ENCODE peak calls at places on chromosome X, in five cellular contexts. V is IMR-90, C is SK-N-SH, Y is K562, S is A549. O is an unnamed sample.
A peak's percentile ranks its signal among the peaks of the same experiment; 100 is the strongest.

GRCh38 chrX:9379697-9380551 is 84.9 kb upstream of the TBL1X start:
- DNase-seq in C (no peak), V (peak; percentile 61), S (peak; percentile 75), Y (no peak), O (no peak)

GRCh38 chrX:133053854-133054565 is 42.9 kb downstream of the USP26 start:
- DNase-seq in Y (no peak), C (no peak), S (no peak), V (no peak), O (no peak)

GRCh38 chrX:154409222-154409871 is at the start of gene DNASE1L1:
- DNase-seq in S (peak; percentile 91), Y (peak; percentile 83), C (no peak), V (peak; percentile 87), O (no peak)

GRCh38 chrX:41043950-41044349 is 41.3 kb upstream of the USP9X start:
- DNase-seq in S (no peak), Y (no peak), V (peak; percentile 84), C (no peak), O (no peak)

GRCh38 chrX:97398030-97398551 is 514.4 kb downstream of the RPA4 start:
- DNase-seq in C (no peak), S (no peak), Y (no peak), V (peak; percentile 30), O (peak; percentile 55)

GRCh38 chrX:132216806-132217202 is 2.4 kb downstream of the RAP2C start:
- DNase-seq in V (peak; percentile 43), C (no peak), S (peak; percentile 6), Y (no peak), O (no peak)

GRCh38 chrX:53312946-53313745 is 31.8 kb upstream of the IQSEC2 start:
- DNase-seq in V (peak; percentile 81), S (peak; percentile 47), C (peak; percentile 76), Y (peak; percentile 60), O (peak; percentile 17)

GRCh38 chrX:107673933-107674479 is 45.7 kb downstream of the PRPS1 start:
- DNase-seq in S (no peak), V (no peak), Y (peak; percentile 50), C (no peak), O (peak; percentile 79)

GRCh38 chrX:1244164-1245076 is 24.2 kb upstream of the CSF2RA start:
- DNase-seq in C (no peak), Y (no peak), V (no peak), S (peak; percentile 56), O (no peak)

GRCh38 chrX:554271-554670 is 76.3 kb upstream of the SHOX start:
- DNase-seq in C (no peak), S (no peak), V (no peak), Y (no peak), O (no peak)

GRCh38 chrX:154401918-154402621 is 3.9 kb downstream of the RPL10 start:
- DNase-seq in Y (no peak), S (no peak), C (no peak), V (peak; percentile 33), O (no peak)

GRCh38 chrX:138745215-138745614 is 33.7 kb upstream of the FGF13 start:
- DNase-seq in S (peak; percentile 40), C (peak; percentile 14), V (peak; percentile 60), Y (peak; percentile 34), O (peak; percentile 8)

GRCh38 chrX:113741744-113742143 is 842.1 kb upstream of the HTR2C start:
- DNase-seq in C (peak; percentile 15), S (peak; percentile 10), V (no peak), Y (no peak), O (no peak)

DNA sequence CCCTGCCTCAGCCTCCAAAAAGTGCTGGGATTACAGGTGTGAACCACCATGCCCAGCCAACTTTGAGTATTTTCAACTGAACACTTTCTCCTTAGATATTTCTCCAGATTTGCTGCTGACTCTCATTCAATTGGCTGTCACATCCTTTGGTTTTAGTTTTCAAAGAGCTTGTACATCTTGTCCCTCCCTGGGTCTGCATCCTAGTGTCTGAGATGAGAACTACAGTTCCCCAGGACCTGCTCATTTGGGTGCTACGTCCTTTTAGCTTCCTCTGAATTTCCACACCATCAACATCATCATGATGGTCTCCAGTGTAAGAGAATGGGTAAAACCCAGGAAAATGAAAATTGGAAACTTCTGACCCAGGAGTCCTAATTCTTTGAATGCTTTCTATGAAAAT is 312.9 kb downstream of the NLGN4X start:
- DNase-seq in V (no peak), C (no peak), Y (no peak), S (no peak), O (no peak)
- TF ChIP-seq SMC3 in V (no peak), C (no peak), Y (no peak), S (no peak), O (no peak)

DNA sequence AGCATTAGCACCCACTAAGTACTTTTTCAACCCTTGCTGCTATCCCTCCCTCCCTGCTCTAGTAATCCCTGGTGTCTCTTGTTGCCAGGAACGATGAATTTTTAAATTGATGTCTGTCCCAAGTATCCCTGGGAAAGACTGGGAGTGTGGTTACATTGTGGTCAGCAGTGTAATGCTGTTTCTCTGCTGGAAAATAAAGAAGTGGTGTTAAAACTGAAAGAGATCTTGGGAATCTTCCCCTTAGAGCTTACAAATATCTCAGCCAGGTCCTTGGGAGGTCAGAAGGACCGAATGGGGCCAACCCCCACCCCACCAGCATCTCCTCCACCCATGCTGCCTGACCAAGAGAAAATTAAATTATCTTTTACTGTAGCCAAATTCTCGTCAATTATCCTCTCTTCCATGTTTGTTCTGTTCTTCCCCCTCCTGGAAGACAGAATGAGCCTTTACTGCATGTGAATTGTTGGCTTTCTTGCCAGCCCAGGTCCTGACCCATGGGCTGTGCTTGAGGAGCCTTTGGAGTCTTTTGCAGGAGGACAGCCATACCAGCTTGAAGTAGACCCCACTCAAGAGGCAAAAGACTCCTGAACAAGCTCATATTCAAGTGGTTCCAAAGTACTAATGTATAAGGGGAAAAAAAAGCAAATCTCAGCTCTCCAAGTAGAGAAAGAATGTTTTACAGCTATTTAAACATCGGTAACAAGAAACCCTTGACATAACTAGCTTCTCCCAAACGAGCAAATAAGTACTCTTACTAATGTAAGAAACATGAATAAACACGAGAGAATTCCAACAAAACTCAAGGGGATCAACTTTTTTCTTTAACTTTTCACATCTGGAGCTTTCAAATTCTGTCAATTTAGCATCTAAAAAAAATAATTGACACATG is 174.8 kb upstream of the MXRA5 start:
- DNase-seq in C (no peak), S (no peak), V (peak; percentile 57), Y (no peak), O (no peak)
- TF ChIP-seq SMC3 in C (no peak), S (no peak), V (no peak), Y (no peak), O (no peak)

GRCh38 chrX:134174273-134174660 is 62.7 kb upstream of the CCDC160 start:
- DNase-seq in C (no peak), V (no peak), S (no peak), Y (no peak), O (no peak)

GRCh38 chrX:134172588-134173259 is 64.3 kb upstream of the CCDC160 start:
- DNase-seq in C (peak; percentile 69), Y (no peak), S (peak; percentile 1), V (no peak), O (no peak)

GRCh38 chrX:134171661-134172587 is 65.1 kb upstream of the CCDC160 start:
- DNase-seq in S (no peak), Y (no peak), V (no peak), C (peak; percentile 64), O (no peak)

GRCh38 chrX:134174859-134175258 is 62.1 kb upstream of the CCDC160 start:
- DNase-seq in S (no peak), C (no peak), Y (no peak), V (no peak), O (no peak)

GRCh38 chrX:134173541-134174272 is 63.3 kb upstream of the CCDC160 start:
- DNase-seq in V (no peak), Y (no peak), C (peak; percentile 22), S (no peak), O (no peak)
- TF ChIP-seq SMC3 in V (no peak), Y (no peak), C (no peak), S (no peak), O (no peak)

DNA sequence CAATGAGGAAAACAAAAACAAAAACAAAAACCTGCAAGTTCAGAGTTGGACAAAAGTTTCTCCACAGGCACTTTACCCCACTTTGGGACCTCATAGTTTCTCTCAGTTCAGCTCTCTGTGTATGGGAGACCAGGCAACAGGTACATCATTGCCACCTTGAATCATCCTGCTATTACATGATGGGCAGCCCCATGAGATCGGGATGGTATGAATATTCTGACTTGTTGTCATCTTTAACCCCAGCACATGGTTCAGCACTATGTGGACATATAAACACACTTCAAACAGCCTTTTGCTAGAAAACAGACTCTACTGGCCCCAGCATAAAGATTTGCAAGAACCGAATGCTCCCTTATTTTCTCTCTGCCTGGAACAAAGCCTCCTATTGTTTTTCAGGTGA is 176.9 kb upstream of the SCML1 start:
- DNase-seq in Y (no peak), C (no peak), V (no peak), S (no peak), O (no peak)
- TF ChIP-seq SMC3 in Y (no peak), C (no peak), V (no peak), S (no peak), O (no peak)

GRCh38 chrX:11588097-11588496 is 77.6 kb downstream of the ARHGAP6 start:
- DNase-seq in Y (peak; percentile 4), C (no peak), V (no peak), S (no peak), O (no peak)

GRCh38 chrX:11591712-11592351 is 73.9 kb downstream of the ARHGAP6 start:
- DNase-seq in Y (no peak), C (no peak), V (no peak), S (no peak), O (no peak)

GRCh38 chrX:11585174-11585573 is 80.5 kb downstream of the ARHGAP6 start:
- DNase-seq in V (no peak), C (no peak), Y (no peak), S (no peak), O (no peak)

GRCh38 chrX:11589573-11590110 is 76.1 kb downstream of the ARHGAP6 start:
- DNase-seq in V (no peak), S (no peak), C (no peak), Y (no peak), O (no peak)
- TF ChIP-seq SMC3 in V (no peak), S (no peak), C (no peak), Y (no peak), O (no peak)

DNA sequence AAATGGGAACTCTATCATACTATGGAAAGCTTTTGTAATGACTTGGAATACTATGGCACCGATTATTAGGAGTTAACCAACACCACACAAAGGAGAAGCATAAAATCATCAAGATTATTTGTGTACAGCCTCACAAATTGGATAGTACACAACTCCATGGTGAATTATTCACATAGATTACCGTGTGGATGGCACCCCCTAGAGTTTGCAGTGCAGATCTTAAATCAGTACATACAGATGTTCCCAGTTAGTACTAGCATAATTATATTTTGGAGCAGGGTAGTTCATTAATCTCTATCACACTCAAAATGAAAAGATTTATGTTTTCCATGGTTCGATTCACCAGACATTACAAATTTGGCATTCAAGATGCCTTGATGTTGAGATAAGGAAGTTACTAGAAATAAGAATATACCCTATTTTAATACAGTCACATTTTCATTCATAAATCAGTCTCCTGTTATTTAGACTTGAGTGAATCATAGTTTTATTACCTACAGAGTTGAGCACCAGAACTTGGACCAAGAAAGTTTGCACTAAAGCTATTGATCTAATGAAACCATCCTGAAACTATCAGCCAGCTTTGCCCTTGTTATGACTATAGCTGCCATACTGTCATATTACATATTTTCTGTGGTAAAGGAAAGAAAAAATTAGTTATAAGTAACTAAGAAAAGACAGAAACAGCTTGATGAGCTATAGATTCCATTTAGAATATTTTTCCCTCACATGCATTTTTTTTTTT is 531.8 kb downstream of the GLUD2 start:
- DNase-seq in C (peak; percentile 3), Y (peak; percentile 4), S (peak; percentile 33), V (no peak), O (peak; percentile 4)
- TF ChIP-seq SMC3 in C (peak; percentile 22), Y (peak; percentile 31), S (peak; percentile 11), V (no peak), O (peak; percentile 66)